ENCODE peak calls at places on chromosome 18, in four cellular contexts. P is HFF-Myc, Z is ovary, W is brain microvascular endothelial cell. Q is an unnamed sample.

GRCh38 chr18:26827581-26827980 is 37.9 kb downstream of the AQP4 start:
- DNase-seq in P (no peak), Z (no peak), W (no peak), Q (no peak)

GRCh38 chr18:56748698-56749268 is 97.6 kb downstream of the WDR7 start:
- DNase-seq in Z (no peak), W (peak), P (peak), Q (no peak)

GRCh38 chr18:8469793-8470192 is 139.4 kb upstream of the RAB12 start:
- DNase-seq in W (peak), P (peak), Z (no peak), Q (no peak)

GRCh38 chr18:5431836-5432575 is 111.8 kb downstream of the EPB41L3 start:
- DNase-seq in Z (no peak), W (no peak), P (no peak), Q (no peak)

GRCh38 chr18:44715245-44715644 is 34.6 kb downstream of the SETBP1 start:
- DNase-seq in P (no peak), W (no peak), Z (no peak), Q (no peak)

GRCh38 chr18:1968801-1969498 is 602.4 kb downstream of the METTL4 start:
- DNase-seq in P (no peak), Z (no peak), W (no peak), Q (no peak)

GRCh38 chr18:24514439-24514838 is 54.0 kb downstream of the HRH4 start:
- DNase-seq in W (peak), P (peak), Z (no peak), Q (no peak)

GRCh38 chr18:37419272-37419671 is 146.3 kb downstream of the CELF4 start:
- DNase-seq in P (no peak), W (no peak), Z (no peak), Q (no peak)

GRCh38 chr18:32450874-32451273 is 19.8 kb downstream of the GAREM1 start:
- DNase-seq in P (no peak), Z (no peak), W (no peak), Q (no peak)

GRCh38 chr18:5424903-5425302 is 118.9 kb downstream of the EPB41L3 start:
- DNase-seq in P (peak), Z (no peak), W (peak), Q (no peak)

GRCh38 chr18:43314931-43315330 is 37.6 kb upstream of the SYT4 start:
- DNase-seq in Z (no peak), W (peak), P (no peak), Q (no peak)

GRCh38 chr18:35460719-35461118 is 37.0 kb downstream of the INO80C start:
- DNase-seq in W (no peak), Z (no peak), P (peak), Q (no peak)

DNA sequence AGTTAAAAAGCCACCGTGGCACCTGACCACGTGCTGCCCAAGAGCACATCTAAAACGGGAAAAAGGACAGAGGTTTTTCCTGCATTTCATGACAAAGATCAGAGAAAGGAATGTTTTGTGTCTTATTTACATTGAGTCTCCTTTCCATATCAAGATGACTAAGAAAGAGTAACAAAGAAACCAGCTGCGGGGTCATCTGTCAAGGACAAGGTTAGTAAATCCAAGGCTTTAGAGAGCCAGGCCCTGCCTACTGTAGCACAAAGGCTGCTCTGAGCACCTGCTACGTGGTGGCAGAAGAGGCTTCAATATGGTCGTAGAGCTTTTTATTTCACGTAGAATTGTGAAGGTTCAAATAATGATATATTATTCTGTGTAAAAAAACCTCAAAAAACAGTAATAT is 51.0 kb downstream of the PRELID3A start:
- DNase-seq in P (no peak), Z (no peak), W (no peak), Q (no peak)
- H3K4me3 ChIP-seq in P (no peak), Z (no peak), W (no peak), Q (no peak)

GRCh38 chr18:7177131-7177744 is 53.7 kb upstream of the LRRC30 start:
- DNase-seq in Z (peak), P (peak), W (peak), Q (no peak)

GRCh38 chr18:7170292-7170691 is 52.7 kb upstream of the LAMA1 start:
- DNase-seq in Z (no peak), P (no peak), W (no peak), Q (no peak)

GRCh38 chr18:7173216-7173615 is 55.6 kb upstream of the LAMA1 start:
- DNase-seq in W (no peak), Z (no peak), P (no peak), Q (no peak)

GRCh38 chr18:7172611-7173010 is 55.0 kb upstream of the LAMA1 start:
- DNase-seq in Z (no peak), W (no peak), P (no peak), Q (no peak)

GRCh38 chr18:7174359-7175107 is 56.4 kb upstream of the LRRC30 start:
- DNase-seq in P (no peak), W (no peak), Z (no peak), Q (no peak)
- H3K4me3 ChIP-seq in P (no peak), W (no peak), Z (no peak), Q (no peak)

GRCh38 chr18:4106407-4107033 is 348.6 kb downstream of the DLGAP1 start:
- DNase-seq in W (peak), P (peak), Z (peak), Q (peak)
- H3K4me3 ChIP-seq in W (peak), P (no peak), Z (no peak), Q (no peak)

GRCh38 chr18:11411021-11411420 is 198.4 kb upstream of the SLC35G4 start:
- DNase-seq in Z (no peak), P (peak), W (no peak), Q (no peak)

GRCh38 chr18:11407900-11408299 is 201.5 kb upstream of the SLC35G4 start:
- DNase-seq in W (peak), P (peak), Z (no peak), Q (no peak)

GRCh38 chr18:11408555-11408954 is 200.8 kb upstream of the SLC35G4 start:
- DNase-seq in P (no peak), W (no peak), Z (no peak), Q (no peak)

DNA sequence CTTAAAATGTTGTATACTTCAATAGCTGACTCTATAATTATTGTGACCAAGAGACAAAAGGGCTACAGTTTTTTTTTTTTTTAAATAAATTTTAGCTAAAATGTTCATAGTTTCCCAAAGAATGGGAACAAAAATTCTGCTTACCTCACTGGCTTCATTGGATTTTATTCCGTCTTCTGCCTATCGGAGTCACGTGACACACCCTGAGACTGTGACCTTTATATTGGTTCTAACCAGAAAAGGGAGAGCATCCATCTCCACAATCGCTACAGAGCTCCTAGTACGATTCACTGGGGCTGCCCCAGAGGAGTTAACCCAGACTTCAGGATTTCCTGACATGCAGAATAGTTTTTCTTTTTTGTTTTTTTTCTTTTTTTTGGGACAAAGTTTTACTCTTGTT is 203.6 kb upstream of the SLC35G4 start:
- DNase-seq in Z (no peak), P (no peak), W (no peak), Q (no peak)
- H3K4me3 ChIP-seq in Z (no peak), P (no peak), W (no peak), Q (no peak)

DNA sequence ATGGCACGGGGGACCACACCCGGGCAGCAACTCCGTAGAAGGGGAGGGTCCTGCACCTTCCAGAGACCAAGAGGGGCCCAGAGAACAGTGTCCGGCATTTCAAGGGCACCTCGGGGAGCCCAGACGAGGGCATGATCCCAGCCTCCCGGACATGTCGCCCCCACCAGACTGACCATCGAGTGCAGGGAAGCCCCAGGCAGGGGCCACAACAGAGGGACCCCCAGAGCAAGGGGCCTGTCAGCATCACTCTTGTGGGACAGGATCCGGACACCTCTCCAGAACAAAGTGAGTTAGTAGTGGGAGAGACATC is 50.4 kb upstream of the CTDP1 start:
- DNase-seq in W (no peak), P (no peak), Z (peak), Q (no peak)
- H3K4me3 ChIP-seq in W (no peak), P (no peak), Z (no peak), Q (no peak)

GRCh38 chr18:3415110-3415509 is 34.9 kb upstream of the TGIF1 start:
- DNase-seq in Z (no peak), P (no peak), W (no peak), Q (no peak)

GRCh38 chr18:3410273-3410672 is 39.7 kb upstream of the TGIF1 start:
- DNase-seq in Z (no peak), P (no peak), W (no peak), Q (no peak)

GRCh38 chr18:3411327-3411726 is 38.6 kb upstream of the TGIF1 start:
- DNase-seq in W (no peak), P (no peak), Z (no peak), Q (no peak)

GRCh38 chr18:3409811-3410210 is 40.2 kb upstream of the TGIF1 start:
- DNase-seq in Z (no peak), P (no peak), W (no peak), Q (no peak)

GRCh38 chr18:3411854-3412268 is 38.1 kb upstream of the TGIF1 start:
- DNase-seq in Z (no peak), W (no peak), P (no peak), Q (peak)
- H3K4me3 ChIP-seq in Z (peak), W (peak), P (no peak), Q (peak)

GRCh38 chr18:10457798-10458197 is 3.4 kb downstream of the APCDD1 start:
- DNase-seq in P (no peak), W (no peak), Z (no peak), Q (no peak)
- H3K4me3 ChIP-seq in P (no peak), W (no peak), Z (no peak), Q (peak)

DNA sequence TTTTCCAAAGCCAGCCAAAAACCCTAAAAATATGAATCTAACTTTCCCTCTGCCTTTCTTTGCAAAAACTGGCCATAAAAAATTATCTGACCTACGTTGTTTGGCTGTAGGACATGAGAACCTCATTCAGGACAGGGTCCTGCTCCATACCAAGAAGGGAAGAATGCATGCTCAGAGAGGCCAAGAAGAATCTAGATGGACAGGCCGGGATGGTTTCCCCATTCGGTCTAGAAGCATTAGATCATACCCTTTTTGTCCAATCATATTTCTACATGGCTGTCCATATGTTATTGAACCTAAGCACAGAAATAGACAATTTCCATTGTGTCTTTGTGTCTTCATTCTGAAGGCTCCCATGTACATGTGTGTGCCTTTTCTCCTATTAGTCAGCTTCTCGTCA is 2120.4 kb upstream of the PIK3C3 start:
- DNase-seq in W (no peak), P (no peak), Z (no peak), Q (no peak)
- H3K4me3 ChIP-seq in W (no peak), P (no peak), Z (no peak), Q (no peak)

DNA sequence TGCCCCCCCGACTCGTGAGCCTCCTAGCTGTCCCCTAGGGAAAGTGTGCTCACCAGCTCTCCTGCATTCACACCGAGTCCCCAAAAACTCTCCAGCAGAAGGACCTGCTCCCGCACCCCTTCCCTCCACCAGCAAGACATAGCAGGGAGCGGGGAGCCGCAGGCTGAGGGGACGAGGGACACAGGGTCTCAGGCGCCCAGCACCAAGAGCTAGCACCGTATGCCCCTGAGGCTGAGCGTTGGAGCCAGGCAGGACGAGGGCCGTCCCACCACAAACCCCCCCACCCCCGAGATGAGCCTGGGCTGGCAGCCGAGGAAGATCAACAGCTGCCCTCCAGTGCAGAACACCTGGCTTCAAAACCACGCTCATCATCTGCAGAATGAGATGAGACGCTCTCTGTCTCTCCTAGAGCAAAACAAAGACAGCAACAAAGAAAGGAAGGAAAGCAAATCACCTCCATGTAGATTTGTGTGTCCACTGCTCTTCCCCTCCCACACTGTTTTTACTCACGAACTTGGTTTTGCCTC is 39.8 kb upstream of the SALL3 start:
- DNase-seq in P (no peak), W (no peak), Z (no peak), Q (no peak)
- H3K4me3 ChIP-seq in P (no peak), W (no peak), Z (no peak), Q (no peak)